ENCODE peak calls at places on chromosomes 2 and 18, in seven cellular contexts. F, G, U, N, D, P and K are unnamed samples.

GRCh38 chr18:41075212-41075611 is 879.8 kb upstream of the PIK3C3 start:
- DNase-seq in F (no peak), G (no peak), N (peak; percentile 28), U (peak; percentile 5), D (no peak), P (no peak), K (no peak)

GRCh38 chr2:66170681-66171234 is 264.2 kb upstream of the MEIS1 start:
- DNase-seq in P (no peak), D (no peak), F (no peak), N (no peak), U (no peak), G (no peak), K (no peak)

GRCh38 chr2:239396881-239397681 is 3.7 kb downstream of the HDAC4 start:
- DNase-seq in G (no peak), F (no peak), P (no peak), U (no peak), N (no peak), D (peak; percentile 65), K (peak; percentile 82)

GRCh38 chr18:8800041-8800441 is 94.7 kb downstream of the MTCL1 start:
- DNase-seq in G (no peak), U (peak; percentile 83), P (no peak), N (peak; percentile 85), F (no peak), D (no peak), K (peak; percentile 47)

GRCh38 chr2:124983595-124983994 is 958.5 kb downstream of the CNTNAP5 start:
- DNase-seq in F (no peak), D (no peak), U (peak; percentile 12), N (peak; percentile 14), P (no peak), G (no peak), K (no peak)

GRCh38 chr2:237627463-237628321 is at the start of gene LRRFIP1:
- DNase-seq in N (no peak), D (peak; percentile 80), G (no peak), P (no peak), F (peak; percentile 69), U (peak; percentile 47), K (peak; percentile 63)

GRCh38 chr2:69539549-69539908 is 102.3 kb upstream of the NFU1 start:
- DNase-seq in P (no peak), G (no peak), N (no peak), D (no peak), U (no peak), F (no peak), K (no peak)

GRCh38 chr2:66537001-66537400 is 102.1 kb downstream of the MEIS1 start:
- DNase-seq in D (peak; percentile 33), G (peak; percentile 19), P (no peak), N (no peak), U (peak; percentile 18), F (peak; percentile 25), K (no peak)

GRCh38 chr18:3075491-3075890 is 62.5 kb upstream of the LPIN2 start:
- DNase-seq in P (no peak), F (no peak), N (no peak), D (no peak), G (no peak), U (no peak), K (no peak)

GRCh38 chr2:187867165-187867564 is 312.9 kb upstream of the TFPI start:
- DNase-seq in N (no peak), U (no peak), D (no peak), P (no peak), G (no peak), F (no peak), K (no peak)

GRCh38 chr2:197926673-197927072 is 122.3 kb downstream of the PLCL1 start:
- DNase-seq in G (no peak), F (no peak), U (peak; percentile 16), N (no peak), P (no peak), D (no peak), K (no peak)

GRCh38 chr2:109648041-109648527 is 33.9 kb downstream of the SOWAHC start:
- DNase-seq in D (no peak), P (no peak), N (no peak), G (no peak), U (peak; percentile 44), F (no peak), K (no peak)

GRCh38 chr18:37561986-37562385 is 3.6 kb downstream of the CELF4 start:
- DNase-seq in N (no peak), D (no peak), F (no peak), U (no peak), G (no peak), P (no peak), K (no peak)

GRCh38 chr18:33014060-33014796 is 241.4 kb upstream of the KLHL14 start:
- DNase-seq in F (no peak), P (no peak), D (no peak), U (no peak), G (no peak), N (no peak), K (no peak)

GRCh38 chr2:191691016-191691725 is 13.2 kb downstream of the NABP1 start:
- DNase-seq in N (peak; percentile 66), D (no peak), P (no peak), U (peak; percentile 79), F (no peak), G (peak; percentile 62), K (peak; percentile 17)

GRCh38 chr2:72083751-72084583 is 63.7 kb downstream of the CYP26B1 start:
- DNase-seq in D (no peak), G (no peak), P (no peak), N (no peak), U (no peak), F (no peak), K (no peak)

GRCh38 chr2:11750422-11750821 is 4.0 kb downstream of the LPIN1 start:
- DNase-seq in U (peak; percentile 25), G (no peak), P (no peak), N (no peak), D (no peak), F (no peak), K (no peak)

GRCh38 chr2:4130651-4131050 is 427.3 kb downstream of the DCDC2C start:
- DNase-seq in P (no peak), D (no peak), U (no peak), F (no peak), N (no peak), G (no peak), K (no peak)

GRCh38 chr2:215828528-215829184 is 184.7 kb downstream of the MREG start:
- DNase-seq in G (peak; percentile 32), N (peak; percentile 36), F (peak; percentile 33), P (no peak), U (peak; percentile 67), D (no peak), K (peak; percentile 38)

GRCh38 chr2:9554841-9555337 is 741 bp downstream of the ADAM17 start:
- DNase-seq in D (no peak), G (peak; percentile 47), N (peak; percentile 56), P (no peak), F (no peak), U (peak; percentile 81), K (no peak)